ENCODE peak calls at places on chromosomes 12 and 14, in four cellular contexts. O is WTC11, Y is HepG2, V is K562. H is an unnamed sample.

GRCh38 chr12:54039417-54040147 is 6.7 kb downstream of the HOXC5 start:
- DNase-seq in O (no peak), Y (no peak), V (no peak), H (no peak)

GRCh38 chr14:95197498-95198010 is 40.2 kb upstream of the DICER1 start:
- DNase-seq in V (no peak), Y (no peak), O (peak), H (no peak)

GRCh38 chr12:116672842-116673516 is 64.9 kb downstream of the SPRING1 start:
- DNase-seq in O (no peak), Y (no peak), V (no peak), H (no peak)

GRCh38 chr12:69052613-69053408 is 119.8 kb upstream of the CPM start:
- DNase-seq in Y (peak), O (peak), V (no peak), H (peak)

GRCh38 chr12:70831538-70831937 is 89.0 kb downstream of the PTPRR start:
- DNase-seq in V (no peak), O (no peak), Y (no peak), H (no peak)

GRCh38 chr12:32302218-32302826 is 97.0 kb upstream of the FGD4 start:
- DNase-seq in O (peak), Y (peak), V (peak), H (no peak)

GRCh38 chr12:117309276-117309885 is 52.0 kb downstream of the NOS1 start:
- DNase-seq in Y (no peak), V (no peak), O (no peak), H (no peak)

GRCh38 chr12:97672870-97673269 is 210.3 kb downstream of the RMST start:
- DNase-seq in Y (peak), O (no peak), V (no peak), H (no peak)

GRCh38 chr14:94305620-94306019 is 12.6 kb upstream of the SERPINA10 start:
- DNase-seq in O (no peak), Y (no peak), V (no peak), H (no peak)

GRCh38 chr12:27967551-27968054 is 4.9 kb downstream of the PTHLH start:
- DNase-seq in V (no peak), O (no peak), Y (no peak), H (no peak)

DNA sequence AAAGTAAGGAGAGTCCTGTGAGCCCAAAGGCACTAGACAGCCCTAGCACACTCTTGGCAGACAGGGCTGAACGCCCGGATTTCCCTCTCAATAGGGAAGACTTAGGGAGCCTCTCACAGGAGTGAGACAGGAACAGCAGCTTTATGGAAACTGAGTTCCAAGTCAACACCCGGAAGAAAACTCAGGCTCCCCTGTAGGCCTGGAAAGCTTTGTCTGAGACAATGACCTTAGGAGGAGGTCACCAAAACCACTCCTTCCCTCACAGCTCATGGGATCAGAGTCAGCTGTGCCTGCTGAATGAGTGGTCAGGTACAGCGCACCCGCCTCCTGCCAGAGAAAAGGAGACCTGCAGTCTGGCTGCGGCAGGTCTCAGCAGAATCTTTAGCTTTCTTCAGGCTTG is 229.5 kb downstream of the CACNA1C start:
- DNase-seq in O (peak), Y (peak), V (no peak), H (no peak)
- TF ChIP-seq HMGXB4 in O (no peak), Y (no peak), V (no peak), H (no peak)

GRCh38 chr12:120093592-120094355 is 22.8 kb downstream of the RAB35 start:
- DNase-seq in Y (no peak), V (peak), O (peak), H (no peak)
- TF ChIP-seq HMGXB4 in Y (no peak), V (no peak), O (no peak), H (no peak)

GRCh38 chr12:112901271-112901670 is 5.5 kb upstream of the OAS1 start:
- DNase-seq in O (no peak), V (no peak), Y (no peak), H (no peak)

GRCh38 chr12:112904571-112904970 is 2.2 kb upstream of the OAS1 start:
- DNase-seq in O (no peak), V (no peak), Y (no peak), H (peak)

GRCh38 chr12:112898380-112898779 is 8.4 kb upstream of the OAS1 start:
- DNase-seq in V (no peak), Y (no peak), O (no peak), H (no peak)

GRCh38 chr12:112905451-112906089 is 1.2 kb upstream of the OAS1 start:
- DNase-seq in Y (no peak), O (no peak), V (no peak), H (no peak)

GRCh38 chr12:112900298-112901145 is 6.2 kb upstream of the OAS1 start:
- DNase-seq in O (peak), V (peak), Y (peak), H (peak)
- TF ChIP-seq HMGXB4 in O (no peak), V (no peak), Y (no peak), H (no peak)

GRCh38 chr14:74977164-74977900 is 21.9 kb upstream of the PGF start:
- DNase-seq in O (no peak), V (no peak), Y (no peak), H (no peak)
- TF ChIP-seq HMGXB4 in O (no peak), V (no peak), Y (no peak), H (no peak)

DNA sequence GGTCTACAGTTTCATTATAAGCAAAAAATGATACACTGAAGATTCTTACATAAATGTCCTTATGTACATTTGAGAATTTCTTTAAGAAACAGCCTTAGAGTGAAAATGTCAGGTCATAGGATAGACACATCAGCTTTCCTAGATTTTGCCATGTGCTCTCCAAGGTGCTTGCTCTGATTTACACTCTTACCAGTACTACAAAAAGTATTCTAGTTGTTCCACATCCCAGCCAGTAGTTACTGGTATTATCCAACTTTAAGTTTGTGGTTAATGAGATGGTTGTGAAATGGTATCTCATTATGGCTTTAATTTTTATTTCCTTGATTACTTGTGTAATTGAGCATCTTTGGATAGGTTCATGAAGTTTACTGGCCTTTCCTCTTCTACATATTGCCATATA is 5.0 kb upstream of the LRRK2 start:
- DNase-seq in Y (no peak), V (no peak), O (no peak), H (no peak)
- TF ChIP-seq HMGXB4 in Y (no peak), V (no peak), O (no peak), H (no peak)

GRCh38 chr14:45902241-45902640 is 649.2 kb upstream of the MIS18BP1 start:
- DNase-seq in O (no peak), Y (no peak), V (no peak), H (no peak)
- TF ChIP-seq HMGXB4 in O (no peak), Y (no peak), V (no peak), H (no peak)

DNA sequence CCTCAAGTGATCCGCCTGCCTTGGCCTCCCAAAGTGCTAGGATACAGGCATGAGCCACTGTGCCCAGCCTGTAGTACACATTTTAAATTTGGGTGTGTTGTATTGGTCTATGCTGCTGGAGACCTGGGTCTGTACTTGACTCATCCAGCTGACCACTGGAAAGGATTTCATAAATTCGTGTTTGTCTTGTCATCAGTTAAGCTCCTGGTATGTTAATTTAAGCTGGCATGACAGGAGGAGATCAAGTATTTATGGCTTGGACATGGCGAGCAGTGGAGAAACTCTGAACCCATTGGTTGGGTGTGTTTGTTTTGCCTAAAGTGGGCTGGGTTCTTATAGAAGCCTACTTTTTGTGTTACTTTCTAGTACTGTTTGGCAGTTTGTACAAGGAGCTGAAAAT is 24.2 kb downstream of the YY1 start:
- DNase-seq in V (no peak), Y (no peak), O (no peak), H (no peak)
- TF ChIP-seq HMGXB4 in V (no peak), Y (no peak), O (no peak), H (no peak)

GRCh38 chr12:64522316-64522715 is 70.4 kb downstream of the TBK1 start:
- DNase-seq in O (no peak), V (no peak), Y (no peak), H (no peak)
- TF ChIP-seq HMGXB4 in O (no peak), V (no peak), Y (no peak), H (no peak)

DNA sequence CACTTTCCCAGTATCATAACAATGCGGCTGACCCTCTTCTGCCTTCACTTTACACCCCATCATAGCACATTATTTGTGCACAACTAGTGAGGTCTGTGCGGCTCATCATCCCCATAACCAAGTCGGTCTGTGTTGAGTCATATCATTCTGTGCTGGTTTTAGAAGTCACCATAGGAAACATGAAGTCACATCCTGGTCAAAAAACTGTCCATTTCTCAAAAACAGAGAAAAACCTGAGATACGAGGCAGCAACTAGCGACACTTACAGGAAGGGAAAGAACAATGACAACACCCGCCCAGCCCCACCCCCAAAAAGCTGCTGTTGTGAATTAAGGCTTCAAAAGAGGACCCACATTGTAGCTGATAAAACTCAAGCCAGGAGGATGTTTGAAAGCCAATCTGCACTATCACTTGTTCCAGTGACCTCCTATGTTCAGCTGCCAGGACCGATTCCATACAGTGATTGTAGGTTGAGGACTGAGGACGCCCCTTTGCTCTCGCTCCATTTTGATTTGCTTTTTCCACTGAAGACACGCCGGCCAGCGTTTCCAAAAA is 87.7 kb downstream of the DUSP16 start:
- DNase-seq in Y (no peak), V (peak), O (no peak), H (no peak)
- TF ChIP-seq HMGXB4 in Y (no peak), V (no peak), O (no peak), H (no peak)